ENCODE peak calls at places on chromosomes 1 and 21, in five cellular contexts. One of them, this sample, is unnamed.

GRCh38 chr1:2986549-2987305 is 34.5 kb upstream of the ACTRT2 start:
- DNase-seq in right cardiac atrium: peak; percentile 24
- DNase-seq in mesenchymal stem cell: no peak
- DNase-seq in hepatocyte: no peak
- DNase-seq in CD8-positive, alpha-beta memory T cell: no peak
- DNase-seq in this sample: no peak

GRCh38 chr1:224223819-224224714 is 41.0 kb downstream of the DEGS1 start:
- DNase-seq in right cardiac atrium: no peak
- DNase-seq in mesenchymal stem cell: peak; percentile 91
- DNase-seq in hepatocyte: no peak
- DNase-seq in CD8-positive, alpha-beta memory T cell: no peak
- DNase-seq in this sample: no peak

GRCh38 chr1:25037174-25038074 is 107.3 kb upstream of the RUNX3 start:
- DNase-seq in right cardiac atrium: no peak
- DNase-seq in mesenchymal stem cell: peak; percentile 49
- DNase-seq in hepatocyte: peak; percentile 64
- DNase-seq in CD8-positive, alpha-beta memory T cell: peak; percentile 77
- DNase-seq in this sample: peak; percentile 79

GRCh38 chr1:163275222-163275621 is 46.5 kb upstream of the NUF2 start:
- DNase-seq in right cardiac atrium: no peak
- DNase-seq in mesenchymal stem cell: peak; percentile 33
- DNase-seq in hepatocyte: peak; percentile 19
- DNase-seq in CD8-positive, alpha-beta memory T cell: no peak
- DNase-seq in this sample: no peak

GRCh38 chr1:106755682-106756406 is 300.6 kb upstream of the PRMT6 start:
- DNase-seq in right cardiac atrium: no peak
- DNase-seq in mesenchymal stem cell: no peak
- DNase-seq in hepatocyte: no peak
- DNase-seq in CD8-positive, alpha-beta memory T cell: no peak
- DNase-seq in this sample: no peak

GRCh38 chr1:182301467-182302198 is 90.0 kb downstream of the GLUL start:
- DNase-seq in right cardiac atrium: peak; percentile 80
- DNase-seq in mesenchymal stem cell: peak; percentile 5
- DNase-seq in hepatocyte: peak; percentile 68
- DNase-seq in CD8-positive, alpha-beta memory T cell: no peak
- DNase-seq in this sample: no peak

GRCh38 chr1:213296558-213296957 is 245.5 kb downstream of the RPS6KC1 start:
- DNase-seq in right cardiac atrium: no peak
- DNase-seq in mesenchymal stem cell: no peak
- DNase-seq in hepatocyte: no peak
- DNase-seq in CD8-positive, alpha-beta memory T cell: no peak
- DNase-seq in this sample: no peak

GRCh38 chr1:67250051-67250653 is 57.5 kb upstream of the IL12RB2 start:
- DNase-seq in right cardiac atrium: no peak
- DNase-seq in mesenchymal stem cell: no peak
- DNase-seq in hepatocyte: no peak
- DNase-seq in CD8-positive, alpha-beta memory T cell: no peak
- DNase-seq in this sample: no peak

GRCh38 chr1:204445860-204446412 is 34.3 kb upstream of the PPP1R15B start:
- DNase-seq in right cardiac atrium: peak; percentile 76
- DNase-seq in mesenchymal stem cell: peak; percentile 36
- DNase-seq in hepatocyte: peak; percentile 51
- DNase-seq in CD8-positive, alpha-beta memory T cell: peak; percentile 64
- DNase-seq in this sample: peak; percentile 53

GRCh38 chr1:37549341-37549740 is 4.8 kb downstream of the SNIP1 start:
- DNase-seq in right cardiac atrium: no peak
- DNase-seq in mesenchymal stem cell: no peak
- DNase-seq in hepatocyte: no peak
- DNase-seq in CD8-positive, alpha-beta memory T cell: no peak
- DNase-seq in this sample: no peak

GRCh38 chr1:154958681-154959447 is 2.7 kb downstream of the PYGO2 start:
- DNase-seq in right cardiac atrium: peak; percentile 57
- DNase-seq in mesenchymal stem cell: no peak
- DNase-seq in hepatocyte: no peak
- DNase-seq in CD8-positive, alpha-beta memory T cell: peak; percentile 47
- DNase-seq in this sample: no peak

GRCh38 chr1:116826818-116827606 is 72.8 kb downstream of the CD2 start:
- DNase-seq in right cardiac atrium: no peak
- DNase-seq in mesenchymal stem cell: peak; percentile 68
- DNase-seq in hepatocyte: peak; percentile 76
- DNase-seq in CD8-positive, alpha-beta memory T cell: no peak
- DNase-seq in this sample: peak; percentile 25

GRCh38 chr1:118118469-118118868 is 66.6 kb downstream of the SPAG17 start:
- DNase-seq in right cardiac atrium: no peak
- DNase-seq in mesenchymal stem cell: no peak
- DNase-seq in hepatocyte: peak; percentile 50
- DNase-seq in CD8-positive, alpha-beta memory T cell: no peak
- DNase-seq in this sample: no peak

GRCh38 chr1:231921951-231922350 is 295.4 kb downstream of the DISC1 start:
- DNase-seq in right cardiac atrium: no peak
- DNase-seq in mesenchymal stem cell: no peak
- DNase-seq in hepatocyte: no peak
- DNase-seq in CD8-positive, alpha-beta memory T cell: no peak
- DNase-seq in this sample: no peak

GRCh38 chr1:109484519-109484975 is 842 bp downstream of the ATXN7L2 start:
- DNase-seq in right cardiac atrium: no peak
- DNase-seq in mesenchymal stem cell: no peak
- DNase-seq in hepatocyte: no peak
- DNase-seq in CD8-positive, alpha-beta memory T cell: no peak
- DNase-seq in this sample: no peak

GRCh38 chr1:203057831-203058673 is 27.8 kb downstream of the MYOG start:
- DNase-seq in right cardiac atrium: no peak
- DNase-seq in mesenchymal stem cell: no peak
- DNase-seq in hepatocyte: no peak
- DNase-seq in CD8-positive, alpha-beta memory T cell: no peak
- DNase-seq in this sample: no peak

GRCh38 chr1:20698195-20698910 is 19.5 kb downstream of the KIF17 start:
- DNase-seq in right cardiac atrium: peak; percentile 41
- DNase-seq in mesenchymal stem cell: peak; percentile 78
- DNase-seq in hepatocyte: peak; percentile 41
- DNase-seq in CD8-positive, alpha-beta memory T cell: no peak
- DNase-seq in this sample: no peak

GRCh38 chr1:108678696-108679095 is 13.4 kb upstream of the PRPF38B start:
- DNase-seq in right cardiac atrium: no peak
- DNase-seq in mesenchymal stem cell: no peak
- DNase-seq in hepatocyte: no peak
- DNase-seq in CD8-positive, alpha-beta memory T cell: no peak
- DNase-seq in this sample: no peak

GRCh38 chr1:71651229-71651628 is 570.4 kb upstream of the ZRANB2 start:
- DNase-seq in right cardiac atrium: no peak
- DNase-seq in mesenchymal stem cell: no peak
- DNase-seq in hepatocyte: no peak
- DNase-seq in CD8-positive, alpha-beta memory T cell: no peak
- DNase-seq in this sample: no peak

GRCh38 chr1:150765229-150765976 is at the start of gene CTSS:
- DNase-seq in right cardiac atrium: no peak
- DNase-seq in mesenchymal stem cell: peak; percentile 29
- DNase-seq in hepatocyte: no peak
- DNase-seq in CD8-positive, alpha-beta memory T cell: no peak
- DNase-seq in this sample: no peak

GRCh38 chr1:84365225-84366221 is 32.8 kb upstream of the DNASE2B start:
- DNase-seq in right cardiac atrium: peak; percentile 36
- DNase-seq in mesenchymal stem cell: peak; percentile 96
- DNase-seq in hepatocyte: peak; percentile 64
- DNase-seq in CD8-positive, alpha-beta memory T cell: no peak
- DNase-seq in this sample: no peak

GRCh38 chr1:33560680-33561079 is 88.2 kb downstream of the ZSCAN20 start:
- DNase-seq in right cardiac atrium: no peak
- DNase-seq in mesenchymal stem cell: no peak
- DNase-seq in hepatocyte: no peak
- DNase-seq in CD8-positive, alpha-beta memory T cell: no peak
- DNase-seq in this sample: no peak

GRCh38 chr1:51316764-51317120 is 13.6 kb downstream of the TTC39A start:
- DNase-seq in right cardiac atrium: no peak
- DNase-seq in mesenchymal stem cell: no peak
- DNase-seq in hepatocyte: no peak
- DNase-seq in CD8-positive, alpha-beta memory T cell: no peak
- DNase-seq in this sample: no peak

GRCh38 chr1:27379564-27380132 is 3.5 kb downstream of the CD164L2 start:
- DNase-seq in right cardiac atrium: peak; percentile 27
- DNase-seq in mesenchymal stem cell: no peak
- DNase-seq in hepatocyte: no peak
- DNase-seq in CD8-positive, alpha-beta memory T cell: no peak
- DNase-seq in this sample: no peak

GRCh38 chr1:85074365-85074964 is 26.2 kb upstream of the MCOLN3 start:
- DNase-seq in right cardiac atrium: no peak
- DNase-seq in mesenchymal stem cell: no peak
- DNase-seq in hepatocyte: no peak
- DNase-seq in CD8-positive, alpha-beta memory T cell: no peak
- DNase-seq in this sample: no peak

GRCh38 chr1:44030606-44031050 is 634 bp downstream of the SLC6A9 start:
- DNase-seq in right cardiac atrium: peak; percentile 82
- DNase-seq in mesenchymal stem cell: peak; percentile 73
- DNase-seq in hepatocyte: peak; percentile 81
- DNase-seq in CD8-positive, alpha-beta memory T cell: no peak
- DNase-seq in this sample: peak; percentile 67

GRCh38 chr21:39489380-39489924 is 37.7 kb downstream of the SH3BGR start:
- DNase-seq in right cardiac atrium: no peak
- DNase-seq in mesenchymal stem cell: no peak
- DNase-seq in hepatocyte: no peak
- DNase-seq in CD8-positive, alpha-beta memory T cell: no peak
- DNase-seq in this sample: no peak

GRCh38 chr1:185846672-185847440 is 112.7 kb downstream of the HMCN1 start:
- DNase-seq in right cardiac atrium: no peak
- DNase-seq in mesenchymal stem cell: peak; percentile 69
- DNase-seq in hepatocyte: no peak
- DNase-seq in CD8-positive, alpha-beta memory T cell: no peak
- DNase-seq in this sample: no peak

GRCh38 chr21:42763578-42764442 is 110.4 kb downstream of the PDE9A start:
- DNase-seq in right cardiac atrium: no peak
- DNase-seq in mesenchymal stem cell: no peak
- DNase-seq in hepatocyte: no peak
- DNase-seq in CD8-positive, alpha-beta memory T cell: no peak
- DNase-seq in this sample: no peak

GRCh38 chr1:15799928-15800835 is 7.3 kb downstream of the UQCRHL start:
- DNase-seq in right cardiac atrium: peak; percentile 68
- DNase-seq in mesenchymal stem cell: peak; percentile 65
- DNase-seq in hepatocyte: peak; percentile 91
- DNase-seq in CD8-positive, alpha-beta memory T cell: no peak
- DNase-seq in this sample: no peak

GRCh38 chr1:5859766-5860165 is 132.5 kb downstream of the NPHP4 start:
- DNase-seq in right cardiac atrium: no peak
- DNase-seq in mesenchymal stem cell: no peak
- DNase-seq in hepatocyte: no peak
- DNase-seq in CD8-positive, alpha-beta memory T cell: no peak
- DNase-seq in this sample: no peak

GRCh38 chr1:5862051-5862825 is 130.0 kb downstream of the NPHP4 start:
- DNase-seq in right cardiac atrium: peak; percentile 36
- DNase-seq in mesenchymal stem cell: no peak
- DNase-seq in hepatocyte: no peak
- DNase-seq in CD8-positive, alpha-beta memory T cell: no peak
- DNase-seq in this sample: no peak

GRCh38 chr1:5858844-5859407 is 133.3 kb downstream of the NPHP4 start:
- DNase-seq in right cardiac atrium: no peak
- DNase-seq in mesenchymal stem cell: no peak
- DNase-seq in hepatocyte: no peak
- DNase-seq in CD8-positive, alpha-beta memory T cell: no peak
- DNase-seq in this sample: no peak

GRCh38 chr1:5858246-5858645 is 134.0 kb downstream of the NPHP4 start:
- DNase-seq in right cardiac atrium: no peak
- DNase-seq in mesenchymal stem cell: no peak
- DNase-seq in hepatocyte: no peak
- DNase-seq in CD8-positive, alpha-beta memory T cell: no peak
- DNase-seq in this sample: peak; percentile 9

DNA sequence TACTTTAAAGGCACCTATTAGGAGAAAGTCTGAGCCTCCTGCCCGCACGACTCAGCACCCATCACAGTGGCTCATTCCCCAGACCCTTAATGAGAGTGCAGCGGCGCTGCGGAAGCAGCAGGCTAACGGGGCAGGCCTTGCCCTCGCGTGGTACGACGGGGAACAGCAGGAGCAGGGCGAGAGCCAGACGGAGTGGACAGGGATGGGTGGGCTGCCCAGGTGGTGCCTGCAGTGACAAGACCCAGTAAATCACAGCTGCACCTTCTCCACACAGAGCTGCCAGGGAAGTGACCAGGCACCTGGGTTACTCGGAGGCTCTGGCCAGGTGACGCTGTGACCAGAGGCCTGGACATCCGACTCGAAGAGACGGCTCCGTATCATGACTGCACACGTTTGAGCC is 131.9 kb downstream of the NPHP4 start:
- DNase-seq in right cardiac atrium: no peak
- DNase-seq in mesenchymal stem cell: no peak
- DNase-seq in hepatocyte: no peak
- DNase-seq in CD8-positive, alpha-beta memory T cell: no peak
- DNase-seq in this sample: no peak
- H3K4me1 ChIP-seq in right cardiac atrium: no peaks in the 10 kb centered on the region
- H3K4me1 ChIP-seq in mesenchymal stem cell: peaks cover 5% of the 10 kb centered on the region
- H3K4me1 ChIP-seq in hepatocyte: no peaks in the 10 kb centered on the region
- H3K4me1 ChIP-seq in CD8-positive, alpha-beta memory T cell: no peaks in the 10 kb centered on the region
- H3K4me1 ChIP-seq in this sample: no peaks in the 10 kb centered on the region

GRCh38 chr1:19421365-19421764 is 64.0 kb downstream of the CAPZB start:
- DNase-seq in right cardiac atrium: no peak
- DNase-seq in mesenchymal stem cell: no peak
- DNase-seq in hepatocyte: no peak
- DNase-seq in CD8-positive, alpha-beta memory T cell: no peak
- DNase-seq in this sample: no peak
- H3K4me1 ChIP-seq in right cardiac atrium: peaks cover 24% of the 10 kb centered on the region
- H3K4me1 ChIP-seq in mesenchymal stem cell: peaks cover 4% of the 10 kb centered on the region
- H3K4me1 ChIP-seq in hepatocyte: peaks cover 22% of the 10 kb centered on the region
- H3K4me1 ChIP-seq in CD8-positive, alpha-beta memory T cell: peaks cover 58% of the 10 kb centered on the region
- H3K4me1 ChIP-seq in this sample: peaks cover 57% of the 10 kb centered on the region

DNA sequence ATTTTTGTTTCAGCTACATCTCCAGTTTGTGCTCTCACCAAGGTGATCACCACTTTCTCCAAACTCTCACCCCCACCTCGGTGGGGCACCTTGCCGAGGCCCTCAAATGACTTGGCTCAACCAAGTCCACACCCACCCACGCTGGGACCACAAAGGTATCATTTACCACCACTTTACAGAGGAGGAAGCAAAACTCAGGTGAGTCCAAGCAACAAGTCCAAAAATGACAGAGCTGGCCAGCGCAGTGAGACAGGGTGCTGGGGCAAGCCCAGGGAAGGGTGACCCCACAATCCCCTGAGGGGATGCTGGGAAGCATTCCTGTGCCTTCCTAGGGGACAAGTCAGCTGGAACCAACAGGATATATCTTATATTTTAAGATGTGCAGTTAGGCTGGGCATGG is 24.7 kb downstream of the SSBP3 start:
- DNase-seq in right cardiac atrium: no peak
- DNase-seq in mesenchymal stem cell: no peak
- DNase-seq in hepatocyte: no peak
- DNase-seq in CD8-positive, alpha-beta memory T cell: no peak
- DNase-seq in this sample: no peak
- H3K4me1 ChIP-seq in right cardiac atrium: peaks cover 32% of the 10 kb centered on the region
- H3K4me1 ChIP-seq in mesenchymal stem cell: peaks cover 16% of the 10 kb centered on the region
- H3K4me1 ChIP-seq in hepatocyte: peaks cover 44% of the 10 kb centered on the region
- H3K4me1 ChIP-seq in CD8-positive, alpha-beta memory T cell: peaks cover 47% of the 10 kb centered on the region
- H3K4me1 ChIP-seq in this sample: peaks cover 52% of the 10 kb centered on the region

GRCh38 chr1:56099766-56100165 is 479.6 kb downstream of the PLPP3 start:
- DNase-seq in right cardiac atrium: no peak
- DNase-seq in mesenchymal stem cell: peak; percentile 19
- DNase-seq in hepatocyte: no peak
- DNase-seq in CD8-positive, alpha-beta memory T cell: no peak
- DNase-seq in this sample: no peak
- H3K4me1 ChIP-seq in right cardiac atrium: no peaks in the 10 kb centered on the region
- H3K4me1 ChIP-seq in mesenchymal stem cell: no peaks in the 10 kb centered on the region
- H3K4me1 ChIP-seq in hepatocyte: no peaks in the 10 kb centered on the region
- H3K4me1 ChIP-seq in CD8-positive, alpha-beta memory T cell: no peaks in the 10 kb centered on the region
- H3K4me1 ChIP-seq in this sample: no peaks in the 10 kb centered on the region